ENCODE peak calls at places on chromosomes 4 and X, in nine cellular contexts. Q is nucleus accumbens; D is prostate gland; F is ACHN; W is HS-5; A is activated T-helper 1 cell treated with anti-CD3 and anti-CD28 coated beads, Interleukin-12 subunit alpha, Interleukin-12 subunit beta, Interleukin-2, Interleukin-4 antibody, amounts not matched to agents 30 ng/mL and 10 ng/mL and 1 ng/mL, durations not matched to agents 14 hours and 24 hours and 36 hours; T is activated CD4-positive, alpha-beta T cell treated with anti-CD3 and anti-CD28 coated beads for 36 hours; P is heart left ventricle; B is amygdala. X is an unnamed sample.

GRCh38 chrX:118058924-118059323 is 57.7 kb downstream of the KLHL13 start:
- DNase-seq in Q (no peak), D (no peak), F (no peak), W (no peak), A (no peak), T (no peak), P (no peak), B (no peak), X (no peak)

GRCh38 chr4:25970241-25970675 is 56.2 kb downstream of the SMIM20 start:
- DNase-seq in Q (no peak), D (no peak), F (no peak), W (no peak), A (no peak), T (no peak), P (peak), B (no peak), X (no peak)

GRCh38 chrX:3815896-3816664 is 102.6 kb upstream of the PRKX start:
- DNase-seq in Q (no peak), D (peak), F (peak), W (no peak), A (peak), T (peak), P (peak), B (peak), X (peak)

GRCh38 chr4:136900706-136901105 is 631.6 kb downstream of the PCDH18 start:
- DNase-seq in Q (no peak), D (no peak), F (no peak), W (no peak), A (no peak), T (no peak), P (no peak), B (no peak), X (no peak)

GRCh38 chr4:188714907-188715306 is 575.7 kb downstream of the TRIML1 start:
- DNase-seq in Q (no peak), D (no peak), F (no peak), W (peak), A (no peak), T (no peak), P (no peak), B (no peak), X (no peak)

GRCh38 chr4:23717528-23718248 is 172.2 kb downstream of the PPARGC1A start:
- DNase-seq in Q (no peak), D (no peak), F (peak), W (peak), A (no peak), T (peak), P (no peak), B (no peak), X (no peak)

GRCh38 chrX:39484669-39485068 is 613.1 kb downstream of the BCOR start:
- DNase-seq in Q (no peak), D (no peak), F (no peak), W (no peak), A (no peak), T (no peak), P (no peak), B (peak), X (peak)

GRCh38 chrX:101219840-101220191 is 230 bp downstream of the DRP2 start:
- DNase-seq in Q (no peak), D (no peak), F (no peak), W (no peak), A (no peak), T (no peak), P (no peak), B (no peak), X (peak)

GRCh38 chrX:115339441-115340025 is 50.0 kb downstream of the LUZP4 start:
- DNase-seq in Q (no peak), D (no peak), F (no peak), W (no peak), A (no peak), T (no peak), P (no peak), B (no peak), X (no peak)

GRCh38 chr4:146814736-146815135 is 130.9 kb downstream of the TTC29 start:
- DNase-seq in Q (no peak), D (no peak), F (no peak), W (no peak), A (no peak), T (no peak), P (no peak), B (no peak), X (no peak)

GRCh38 chr4:17968721-17969120 is 52.8 kb downstream of the LCORL start:
- DNase-seq in Q (no peak), D (no peak), F (no peak), W (no peak), A (no peak), T (no peak), P (no peak), B (no peak), X (no peak)

GRCh38 chr4:26105372-26105771 is 191.4 kb downstream of the SMIM20 start:
- DNase-seq in Q (no peak), D (no peak), F (no peak), W (no peak), A (no peak), T (no peak), P (no peak), B (no peak), X (no peak)

GRCh38 chr4:181224826-181225225 is 1018.4 kb upstream of the TENM3 start:
- DNase-seq in Q (no peak), D (no peak), F (no peak), W (no peak), A (no peak), T (no peak), P (no peak), B (no peak), X (no peak)

GRCh38 chrX:108412783-108413182 is 25.4 kb downstream of the COL4A6 start:
- DNase-seq in Q (no peak), D (no peak), F (no peak), W (no peak), A (no peak), T (no peak), P (no peak), B (no peak), X (no peak)

GRCh38 chr4:33930497-33930896 is 2313.8 kb downstream of the ARAP2 start:
- DNase-seq in Q (no peak), D (no peak), F (no peak), W (no peak), A (no peak), T (no peak), P (no peak), B (no peak), X (no peak)

GRCh38 chr4:52574036-52574435 is 85.1 kb downstream of the USP46 start:
- DNase-seq in Q (no peak), D (no peak), F (no peak), W (no peak), A (no peak), T (no peak), P (no peak), B (no peak), X (no peak)

GRCh38 chrX:40145001-40145631 is 47.4 kb upstream of the BCOR start:
- DNase-seq in Q (no peak), D (no peak), F (no peak), W (no peak), A (no peak), T (no peak), P (peak), B (no peak), X (no peak)

GRCh38 chr4:75848891-75849290 is 53.4 kb downstream of the PPEF2 start:
- DNase-seq in Q (no peak), D (no peak), F (no peak), W (peak), A (no peak), T (no peak), P (no peak), B (no peak), X (no peak)

GRCh38 chrX:48703642-48704481 is 7.3 kb downstream of the SUV39H1 start:
- DNase-seq in Q (no peak), D (no peak), F (no peak), W (no peak), A (no peak), T (no peak), P (no peak), B (no peak), X (no peak)

GRCh38 chr4:152735302-152735917 is 44.1 kb downstream of the TIGD4 start:
- DNase-seq in Q (no peak), D (no peak), F (peak), W (peak), A (no peak), T (no peak), P (no peak), B (no peak), X (no peak)

GRCh38 chrX:20042221-20042620 is 51.4 kb upstream of the BCLAF3 start:
- DNase-seq in Q (no peak), D (no peak), F (no peak), W (no peak), A (no peak), T (no peak), P (no peak), B (no peak), X (no peak)

GRCh38 chr4:108191269-108191914 is 22.7 kb upstream of the LEF1 start:
- DNase-seq in Q (no peak), D (no peak), F (no peak), W (no peak), A (no peak), T (no peak), P (no peak), B (no peak), X (no peak)

GRCh38 chrX:34437586-34437985 is 219.5 kb downstream of the TMEM47 start:
- DNase-seq in Q (no peak), D (no peak), F (no peak), W (no peak), A (no peak), T (no peak), P (no peak), B (no peak), X (no peak)

GRCh38 chrX:115912372-115912897 is 258.1 kb upstream of the AGTR2 start:
- DNase-seq in Q (no peak), D (no peak), F (no peak), W (no peak), A (no peak), T (peak), P (no peak), B (no peak), X (no peak)

GRCh38 chr4:1367936-1368289 is 20.9 kb downstream of the UVSSA start:
- DNase-seq in Q (no peak), D (no peak), F (no peak), W (no peak), A (no peak), T (peak), P (peak), B (no peak), X (no peak)

GRCh38 chr4:48490680-48491513 is 845 bp downstream of the ZAR1 start:
- DNase-seq in Q (no peak), D (no peak), F (no peak), W (no peak), A (no peak), T (peak), P (no peak), B (no peak), X (no peak)